ENCODE peak calls at places on chromosomes 1 and 21, in six cellular contexts. T, X, A, E, N and Z are unnamed samples.

GRCh38 chr21:44837537-44837936 is 19.7 kb upstream of the SUMO3 start:
- DNase-seq in T (no peak), X (no peak), A (no peak), E (no peak), N (no peak), Z (no peak)

GRCh38 chr1:54549181-54549924 is 1.3 kb downstream of the ACOT11 start:
- DNase-seq in T (no peak), X (no peak), A (no peak), E (no peak), N (no peak), Z (no peak)

GRCh38 chr21:14603202-14603601 is 57.1 kb upstream of the SAMSN1 start:
- DNase-seq in T (peak), X (no peak), A (peak), E (no peak), N (no peak), Z (no peak)

GRCh38 chr1:39141925-39142324 is 62.6 kb upstream of the MACF1 start:
- DNase-seq in T (no peak), X (no peak), A (no peak), E (no peak), N (no peak), Z (no peak)

GRCh38 chr1:60973668-60974067 is 108.7 kb upstream of the NFIA start:
- DNase-seq in T (no peak), X (no peak), A (no peak), E (no peak), N (no peak), Z (no peak)

GRCh38 chr21:23740463-23740862 is 1866.8 kb downstream of the MRPL39 start:
- DNase-seq in T (no peak), X (no peak), A (no peak), E (no peak), N (no peak), Z (no peak)

GRCh38 chr1:109762821-109763645 is 690 bp downstream of the EPS8L3 start:
- DNase-seq in T (peak), X (no peak), A (peak), E (no peak), N (no peak), Z (peak)

GRCh38 chr1:28195780-28196179 is 19.3 kb upstream of the PTAFR start:
- DNase-seq in T (no peak), X (no peak), A (no peak), E (no peak), N (no peak), Z (peak)

GRCh38 chr1:206851611-206852010 is 13.8 kb upstream of the IL20 start:
- DNase-seq in T (no peak), X (no peak), A (no peak), E (no peak), N (no peak), Z (no peak)

GRCh38 chr1:81414417-81415087 is 386.2 kb upstream of the ADGRL2 start:
- DNase-seq in T (peak), X (peak), A (peak), E (no peak), N (peak), Z (peak)

GRCh38 chr21:39687069-39687468 is 57.9 kb upstream of the IGSF5 start:
- DNase-seq in T (no peak), X (no peak), A (no peak), E (no peak), N (no peak), Z (no peak)

GRCh38 chr1:32231843-32232432 is 9.7 kb downstream of the EIF3I start:
- DNase-seq in T (no peak), X (no peak), A (no peak), E (no peak), N (no peak), Z (no peak)

GRCh38 chr1:235050911-235051360 is 77.7 kb downstream of the TOMM20 start:
- DNase-seq in T (peak), X (no peak), A (peak), E (no peak), N (no peak), Z (peak)

GRCh38 chr1:170556910-170557309 is 24.9 kb downstream of the GORAB start:
- DNase-seq in T (no peak), X (no peak), A (no peak), E (no peak), N (no peak), Z (no peak)

GRCh38 chr1:170560681-170561285 is 28.8 kb downstream of the GORAB start:
- DNase-seq in T (no peak), X (no peak), A (no peak), E (no peak), N (no peak), Z (no peak)

GRCh38 chr1:170555370-170555769 is 23.4 kb downstream of the GORAB start:
- DNase-seq in T (peak), X (no peak), A (no peak), E (no peak), N (no peak), Z (no peak)

GRCh38 chr1:170559166-170559565 is 27.2 kb downstream of the GORAB start:
- DNase-seq in T (no peak), X (no peak), A (no peak), E (no peak), N (no peak), Z (no peak)

GRCh38 chr1:170558731-170559130 is 26.8 kb downstream of the GORAB start:
- DNase-seq in T (no peak), X (no peak), A (no peak), E (no peak), N (no peak), Z (no peak)
- TF ChIP-seq MYC in T (no peak), X (no peak), A (no peak), E (no peak), N (no peak), Z (no peak)

GRCh38 chr1:87072431-87072830 is 158.0 kb downstream of the HS2ST1 start:
- DNase-seq in T (no peak), X (no peak), A (no peak), E (no peak), N (no peak), Z (no peak)
- TF ChIP-seq MYC in T (no peak), X (no peak), A (no peak), E (no peak), N (no peak), Z (no peak)

DNA sequence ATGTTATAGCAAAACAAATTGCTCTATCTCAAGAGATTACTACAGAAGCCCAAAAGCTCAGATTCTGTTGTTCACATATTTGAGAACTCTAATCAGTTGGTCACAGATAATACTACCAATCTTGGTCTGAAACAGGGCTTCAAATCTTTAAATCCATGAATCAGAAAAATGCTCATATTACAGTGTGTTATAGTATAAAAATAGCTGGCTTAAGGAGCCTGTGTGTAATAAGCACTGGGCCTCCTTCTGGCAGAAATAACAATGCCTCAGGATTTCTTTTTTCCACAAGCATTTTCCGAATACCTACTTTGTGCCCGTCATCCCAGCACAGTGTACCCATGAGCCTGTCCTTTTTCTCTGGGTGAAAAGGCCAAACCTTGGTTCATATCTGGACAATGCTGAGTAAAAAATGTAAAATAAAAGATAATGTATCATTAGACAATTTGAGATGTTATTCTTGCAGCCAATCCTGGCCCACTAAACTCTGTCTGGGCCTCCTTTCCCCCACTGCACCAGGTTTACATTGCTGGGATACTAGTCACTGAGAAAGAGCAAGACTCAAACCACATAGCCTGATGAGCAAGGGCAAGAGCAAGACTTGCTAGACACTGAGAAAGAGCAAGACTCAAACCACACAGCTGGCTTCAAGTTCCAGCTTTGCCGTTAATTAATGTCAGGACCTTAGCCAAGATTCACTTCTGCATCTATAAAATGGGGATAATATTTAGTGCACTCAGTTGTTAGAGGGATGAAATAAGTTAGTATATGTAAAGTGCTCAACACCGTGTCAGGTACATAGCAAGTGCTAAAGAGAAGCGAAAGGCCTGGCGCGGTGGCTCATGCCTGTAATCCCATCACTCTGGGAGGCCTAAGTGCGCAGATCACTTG is 17.0 kb upstream of the ADAR start:
- DNase-seq in T (no peak), X (no peak), A (no peak), E (no peak), N (no peak), Z (no peak)
- TF ChIP-seq MYC in T (no peak), X (no peak), A (no peak), E (no peak), N (no peak), Z (no peak)

DNA sequence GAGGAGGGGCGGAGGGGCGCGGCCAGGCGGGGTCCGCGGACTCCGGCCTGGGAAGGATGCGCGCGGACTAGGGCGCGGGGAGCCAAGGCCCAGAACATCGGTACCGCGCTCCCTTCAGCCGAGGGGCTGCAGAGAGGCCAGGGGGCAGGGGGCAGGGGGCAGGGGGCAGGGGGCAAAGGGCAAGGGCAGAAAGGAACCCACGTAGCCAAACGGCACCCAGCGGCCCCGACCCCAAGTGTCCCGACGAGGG is 516 bp downstream of the NPHP4 start:
- DNase-seq in T (no peak), X (no peak), A (no peak), E (no peak), N (no peak), Z (no peak)
- TF ChIP-seq MYC in T (no peak), X (no peak), A (no peak), E (no peak), N (no peak), Z (no peak)

DNA sequence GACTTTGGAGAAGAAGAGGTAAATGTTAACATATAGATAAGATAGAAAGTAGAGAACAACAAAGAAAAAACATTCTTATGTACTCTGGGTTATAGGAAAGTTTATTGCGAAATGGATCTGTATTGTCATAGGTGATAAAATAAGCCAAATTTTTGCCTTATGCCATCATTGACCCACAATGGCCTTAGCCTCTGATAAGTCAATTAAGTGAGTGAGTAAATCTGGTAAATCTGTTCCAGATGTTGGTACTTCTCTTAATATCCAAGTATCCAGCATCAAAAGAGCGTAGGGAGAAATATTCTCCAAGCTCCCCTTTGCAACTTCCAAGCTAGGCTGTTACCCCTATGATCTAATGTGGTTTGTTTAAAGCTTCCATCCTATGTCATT is 38.3 kb upstream of the CLCA4 start:
- DNase-seq in T (no peak), X (no peak), A (no peak), E (no peak), N (no peak), Z (no peak)
- TF ChIP-seq MYC in T (no peak), X (no peak), A (no peak), E (no peak), N (no peak), Z (no peak)

GRCh38 chr1:45302505-45303331 is 24.0 kb upstream of the HPDL start:
- DNase-seq in T (no peak), X (no peak), A (no peak), E (no peak), N (no peak), Z (no peak)

GRCh38 chr1:45299981-45300668 is 26.6 kb upstream of the HPDL start:
- DNase-seq in T (peak), X (peak), A (peak), E (peak), N (no peak), Z (peak)

GRCh38 chr1:45299296-45299695 is 27.4 kb upstream of the HPDL start:
- DNase-seq in T (no peak), X (no peak), A (no peak), E (no peak), N (no peak), Z (no peak)

GRCh38 chr1:45300669-45300997 is 26.1 kb upstream of the HPDL start:
- DNase-seq in T (no peak), X (no peak), A (no peak), E (no peak), N (no peak), Z (no peak)

GRCh38 chr1:45297604-45298356 is 28.9 kb upstream of the HPDL start:
- DNase-seq in T (no peak), X (no peak), A (no peak), E (peak), N (no peak), Z (no peak)
- TF ChIP-seq MYC in T (no peak), X (no peak), A (no peak), E (no peak), N (no peak), Z (no peak)

DNA sequence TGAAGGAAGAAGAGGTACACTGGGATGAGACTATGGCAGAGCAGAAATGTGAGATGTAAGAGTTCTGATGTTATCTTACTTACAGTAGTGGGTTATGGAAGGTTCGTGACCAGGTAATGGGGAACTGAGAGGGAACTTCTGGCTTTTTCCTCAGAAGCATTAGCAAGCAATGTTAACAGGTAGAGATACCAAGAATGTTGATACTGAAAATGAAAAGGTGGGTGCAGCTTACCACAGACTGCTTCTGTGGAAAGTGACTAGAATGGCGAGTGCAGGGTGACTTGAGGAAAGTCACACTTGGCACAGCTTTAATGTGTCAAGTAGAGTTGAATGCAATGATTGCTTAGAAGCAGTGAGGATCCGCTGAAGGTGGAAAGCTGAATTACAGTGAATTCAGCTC is 70.8 kb downstream of the PLA2G4A start:
- DNase-seq in T (no peak), X (no peak), A (no peak), E (no peak), N (peak), Z (no peak)
- TF ChIP-seq MYC in T (no peak), X (no peak), A (no peak), E (no peak), N (no peak), Z (no peak)

GRCh38 chr1:153599847-153600246 is 13.1 kb downstream of the S100A16 start:
- DNase-seq in T (no peak), X (no peak), A (no peak), E (no peak), N (no peak), Z (no peak)

GRCh38 chr1:153602749-153603148 is 10.2 kb downstream of the S100A16 start:
- DNase-seq in T (no peak), X (no peak), A (no peak), E (no peak), N (no peak), Z (no peak)

GRCh38 chr1:153598309-153599172 is 14.4 kb downstream of the S100A16 start:
- DNase-seq in T (peak), X (no peak), A (peak), E (no peak), N (peak), Z (no peak)

GRCh38 chr1:153592706-153593105 is 20.2 kb downstream of the S100A16 start:
- DNase-seq in T (no peak), X (no peak), A (no peak), E (no peak), N (no peak), Z (no peak)

GRCh38 chr1:153597206-153597605 is 15.7 kb downstream of the S100A16 start:
- DNase-seq in T (peak), X (no peak), A (peak), E (peak), N (peak), Z (no peak)
- TF ChIP-seq MYC in T (no peak), X (no peak), A (no peak), E (no peak), N (no peak), Z (no peak)

DNA sequence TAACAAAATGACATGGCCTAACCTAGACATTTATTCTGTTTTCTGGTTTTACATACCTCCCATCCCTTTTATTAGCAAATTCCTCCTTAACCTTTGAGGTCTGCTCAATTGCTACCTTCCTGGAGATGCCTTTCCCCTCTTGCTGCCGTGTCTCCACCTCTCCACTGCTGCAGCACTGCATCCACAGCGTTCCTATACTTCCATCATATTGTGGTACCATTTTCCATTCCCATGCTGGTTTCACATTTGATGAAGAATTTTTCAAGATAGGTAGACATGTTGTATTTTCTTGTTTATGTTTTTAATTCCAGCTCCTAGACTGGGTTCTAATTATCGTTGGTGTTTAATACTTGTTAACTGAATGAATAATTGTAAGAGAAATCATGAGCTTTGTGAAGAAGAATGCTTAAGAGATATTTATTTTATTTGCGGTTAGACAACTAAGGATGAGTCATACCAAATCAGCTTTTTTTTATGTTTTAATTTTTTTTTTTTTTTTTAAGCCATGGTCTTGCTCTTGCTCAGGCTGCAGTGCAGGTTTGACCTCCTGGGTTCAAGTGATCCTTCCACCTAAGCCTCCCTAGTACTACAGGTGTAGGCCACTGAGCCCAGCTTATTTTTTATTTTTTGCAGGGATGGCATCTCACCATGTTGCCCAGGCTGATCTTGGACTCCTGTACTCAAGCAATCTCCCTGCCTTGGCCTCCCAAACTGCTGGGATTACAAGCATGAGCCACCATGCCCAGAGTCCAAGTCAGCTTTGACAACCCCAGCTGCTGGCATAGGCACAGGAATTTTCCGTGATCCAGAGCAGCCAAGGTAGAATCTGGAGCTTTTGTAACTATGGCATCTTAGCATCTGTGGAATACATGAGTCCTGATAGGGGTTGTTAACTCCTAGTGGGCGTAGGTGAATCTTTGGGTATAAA is 44.0 kb downstream of the ATP6V1G3 start:
- DNase-seq in T (peak), X (no peak), A (no peak), E (no peak), N (no peak), Z (no peak)
- TF ChIP-seq MYC in T (no peak), X (no peak), A (no peak), E (no peak), N (no peak), Z (no peak)

DNA sequence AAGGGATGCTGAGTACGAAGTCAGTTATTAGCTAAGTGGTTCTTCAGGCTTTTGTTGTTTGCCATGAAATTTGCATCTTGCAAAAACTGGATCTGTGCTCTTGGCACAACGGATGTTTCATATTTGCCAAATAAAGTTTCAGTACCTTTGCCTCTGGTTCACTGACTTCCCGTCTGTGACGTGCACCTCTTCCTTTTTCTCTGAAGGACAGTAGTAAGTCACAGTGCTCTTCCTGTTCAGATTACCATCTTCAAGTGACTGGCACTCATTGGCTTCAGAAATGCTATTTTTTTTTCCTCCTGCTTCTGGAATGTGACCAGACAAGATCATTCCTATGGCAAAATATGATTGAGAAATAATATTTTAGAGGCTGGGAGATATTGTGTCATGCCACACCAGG is 75.9 kb upstream of the GREM2 start:
- DNase-seq in T (no peak), X (no peak), A (peak), E (no peak), N (no peak), Z (no peak)
- TF ChIP-seq MYC in T (no peak), X (no peak), A (no peak), E (no peak), N (no peak), Z (no peak)